ENCODE peak calls at places on chromosomes 11 and 22, in four cellular contexts. V is IMR-90, C is HepG2, I is H1. B is an unnamed sample.

GRCh38 chr11:62458212-62459002 is 39.6 kb downstream of the SCGB1A1 start:
- DNase-seq in V (peak), C (peak), I (no peak), B (no peak)

GRCh38 chr11:86719781-86720463 is 47.5 kb upstream of the ME3 start:
- DNase-seq in V (peak), C (no peak), I (no peak), B (no peak)

GRCh38 chr22:28179392-28179791 is 260.3 kb upstream of the PITPNB start:
- DNase-seq in V (no peak), C (no peak), I (no peak), B (no peak)

GRCh38 chr22:49815641-49816071 is 12.0 kb downstream of the BRD1 start:
- DNase-seq in V (peak), C (no peak), I (no peak), B (no peak)

GRCh38 chr22:49633010-49633324 is 194.7 kb downstream of the BRD1 start:
- DNase-seq in V (no peak), C (no peak), I (no peak), B (peak)

GRCh38 chr22:45163417-45164216 is at the start of gene NUP50:
- DNase-seq in V (peak), C (peak), I (peak), B (peak)

GRCh38 chr22:32411388-32411787 is 659 bp downstream of the RTCB start:
- DNase-seq in V (peak), C (peak), I (no peak), B (peak)

GRCh38 chr11:62514151-62514550 is 32.5 kb downstream of the AHNAK start:
- DNase-seq in V (no peak), C (no peak), I (no peak), B (no peak)

GRCh38 chr22:22508274-22509176 is at the start of gene ZNF280B:
- DNase-seq in V (peak), C (peak), I (peak), B (peak)

GRCh38 chr22:40654522-40655167 is 18.1 kb upstream of the MRTFA start:
- DNase-seq in V (peak), C (no peak), I (no peak), B (peak)

GRCh38 chr22:26453812-26454500 is 24.9 kb downstream of the ASPHD2 start:
- DNase-seq in V (no peak), C (no peak), I (no peak), B (no peak)

GRCh38 chr11:44999068-44999467 is 48.4 kb upstream of the TP53I11 start:
- DNase-seq in V (no peak), C (no peak), I (no peak), B (no peak)

GRCh38 chr11:20016526-20016925 is 143.7 kb downstream of the DBX1 start:
- DNase-seq in V (no peak), C (no peak), I (no peak), B (no peak)

GRCh38 chr22:49370841-49371301 is 456.8 kb downstream of the BRD1 start:
- DNase-seq in V (no peak), C (no peak), I (no peak), B (no peak)

GRCh38 chr22:49847751-49848689 is 5.6 kb upstream of the ZBED4 start:
- DNase-seq in V (no peak), C (no peak), I (no peak), B (peak)

GRCh38 chr11:38246451-38246850 is 1648.4 kb upstream of the RAG2 start:
- DNase-seq in V (no peak), C (no peak), I (no peak), B (no peak)

GRCh38 chr11:47946682-47947575 is 33.4 kb upstream of the PTPRJ start:
- DNase-seq in V (peak), C (no peak), I (no peak), B (no peak)

GRCh38 chr22:26945565-26945964 is 288.2 kb downstream of the MIAT start:
- DNase-seq in V (no peak), C (no peak), I (no peak), B (no peak)

GRCh38 chr22:44098021-44098739 is 74.1 kb downstream of the PARVB start:
- DNase-seq in V (no peak), C (no peak), I (no peak), B (no peak)

GRCh38 chr11:119749006-119749565 is 20.1 kb upstream of the NECTIN1 start:
- DNase-seq in V (no peak), C (no peak), I (no peak), B (no peak)

GRCh38 chr11:69198891-69199582 is 43.3 kb downstream of the SMIM38 start:
- DNase-seq in V (no peak), C (no peak), I (no peak), B (no peak)

GRCh38 chr22:17774206-17774927 is at the start of gene BID:
- DNase-seq in V (peak), C (no peak), I (no peak), B (peak)

GRCh38 chr11:122108192-122108799 is 7.7 kb downstream of the BLID start:
- DNase-seq in V (peak), C (peak), I (no peak), B (no peak)

GRCh38 chr11:76694664-76695063 is 24.1 kb upstream of the LRRC32 start:
- DNase-seq in V (peak), C (no peak), I (no peak), B (no peak)

GRCh38 chr22:43553451-43554258 is 141.8 kb downstream of the MPPED1 start:
- DNase-seq in V (no peak), C (no peak), I (no peak), B (no peak)

GRCh38 chr11:120346233-120346632 is 10.0 kb downstream of the ARHGEF12 start:
- DNase-seq in V (no peak), C (no peak), I (no peak), B (no peak)

GRCh38 chr11:19810852-19811251 is 98.2 kb downstream of the NAV2 start:
- DNase-seq in V (no peak), C (no peak), I (no peak), B (no peak)

GRCh38 chr11:14055936-14056335 is 93.4 kb downstream of the SPON1 start:
- DNase-seq in V (no peak), C (no peak), I (no peak), B (no peak)

GRCh38 chr11:39651857-39652461 is 1807.5 kb downstream of the LRRC4C start:
- DNase-seq in V (no peak), C (no peak), I (no peak), B (no peak)

GRCh38 chr11:122871302-122871701 is 11.3 kb upstream of the JHY start:
- DNase-seq in V (no peak), C (no peak), I (no peak), B (peak)

GRCh38 chr11:27611946-27612455 is 88.3 kb downstream of the BDNF start:
- DNase-seq in V (peak), C (no peak), I (no peak), B (no peak)

GRCh38 chr22:36220457-36220921 is 18.8 kb downstream of the APOL2 start:
- DNase-seq in V (peak), C (no peak), I (no peak), B (no peak)

GRCh38 chr11:96337541-96338530 is 5.2 kb downstream of the MAML2 start:
- DNase-seq in V (peak), C (no peak), I (no peak), B (no peak)

GRCh38 chr11:15845261-15845660 is 511.1 kb downstream of the SOX6 start:
- DNase-seq in V (no peak), C (no peak), I (no peak), B (no peak)

GRCh38 chr11:130008326-130008725 is 5.7 kb upstream of the PRDM10 start:
- DNase-seq in V (no peak), C (no peak), I (no peak), B (no peak)

GRCh38 chr11:8219257-8220021 is 44.2 kb downstream of the LMO1 start:
- DNase-seq in V (peak), C (peak), I (no peak), B (peak)

DNA sequence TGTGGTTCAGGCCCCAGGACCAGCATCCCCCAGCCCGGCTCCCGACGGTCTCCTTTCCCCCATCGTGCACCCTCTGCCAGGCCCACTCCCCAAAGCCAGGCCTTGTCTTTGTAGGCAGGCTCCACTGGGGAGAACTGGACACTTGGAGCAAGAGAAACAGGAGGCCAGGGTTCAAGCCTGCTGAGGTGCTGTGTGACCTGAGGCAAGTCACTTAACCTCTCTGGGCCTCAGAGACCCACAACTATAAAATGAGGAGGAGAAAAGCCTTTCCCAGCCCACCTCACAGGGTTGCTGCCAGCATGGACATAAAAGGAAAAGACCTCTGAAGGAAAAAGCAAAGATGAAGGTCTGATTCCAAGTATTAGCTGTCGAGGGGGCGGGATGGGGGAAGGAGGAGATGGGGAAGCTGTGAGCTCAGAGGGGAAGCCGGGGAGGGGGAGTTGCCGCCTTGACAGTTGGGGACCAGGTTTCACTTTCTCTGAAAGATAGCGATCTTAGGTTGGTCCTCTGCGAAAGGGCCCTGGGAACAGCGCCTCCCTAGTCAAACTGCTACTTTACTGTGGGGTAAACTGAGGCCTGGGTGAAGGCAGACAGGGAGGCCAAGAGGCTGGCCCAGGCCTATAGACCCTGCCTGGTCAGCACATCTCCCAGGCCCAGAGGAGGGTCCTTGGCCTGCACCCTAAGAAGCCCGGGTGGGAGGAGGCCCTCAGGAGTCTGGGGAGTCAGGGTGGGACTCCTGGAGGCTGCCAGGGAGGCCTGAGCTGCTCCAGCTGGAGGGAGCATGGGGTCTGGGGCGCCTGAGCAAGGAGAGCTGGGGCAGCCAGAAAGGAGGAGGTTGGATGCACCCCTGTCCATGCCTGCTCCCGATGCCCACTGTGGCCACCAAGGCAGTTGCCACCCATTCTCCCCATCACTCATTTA is 991 bp upstream of the OSM start:
- DNase-seq in V (no peak), C (no peak), I (no peak), B (no peak)
- TF ChIP-seq RAD21 in V (no peak), C (no peak), I (no peak), B (no peak)

DNA sequence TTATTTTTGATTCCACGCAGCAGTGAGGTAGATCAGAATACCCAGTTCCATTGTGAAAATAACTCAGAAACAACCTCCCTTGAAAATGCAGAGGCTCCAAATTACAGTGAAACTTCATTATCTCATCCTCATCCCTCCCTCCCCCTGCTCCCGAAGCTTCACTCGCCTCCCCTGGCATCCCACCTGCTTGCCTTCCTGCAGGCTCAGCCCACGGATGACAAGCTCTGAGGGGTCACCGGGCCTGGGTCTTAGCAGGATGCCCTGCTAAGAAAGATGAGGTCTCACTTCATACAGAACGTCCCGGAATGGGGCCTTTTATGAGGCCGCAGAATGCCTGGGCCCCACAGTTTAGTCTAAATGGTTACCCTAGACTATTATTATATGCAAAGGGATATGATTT is 20.2 kb downstream of the FXYD6 start:
- DNase-seq in V (no peak), C (no peak), I (no peak), B (no peak)
- TF ChIP-seq RAD21 in V (no peak), C (no peak), I (no peak), B (no peak)

DNA sequence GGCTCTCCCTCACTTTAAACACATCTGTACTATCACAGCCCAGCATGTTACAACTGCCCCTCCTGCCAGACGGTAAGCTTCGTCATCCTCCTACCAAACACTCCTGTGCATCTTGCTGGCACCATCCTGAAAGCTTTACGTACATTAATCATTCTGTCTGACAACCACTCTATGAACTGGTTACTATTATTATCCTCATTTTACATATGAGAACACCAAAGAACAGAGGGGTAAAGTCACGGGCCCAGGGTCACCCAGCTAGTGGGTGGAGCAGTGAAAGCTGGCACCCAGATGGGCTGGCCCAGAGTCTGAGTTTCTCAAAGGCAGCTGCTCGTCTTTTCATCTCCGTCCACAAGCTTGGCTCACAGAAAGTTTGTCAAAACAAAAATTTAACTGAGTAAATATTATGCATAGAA is 9.6 kb downstream of the PLA2G6 start:
- DNase-seq in V (peak), C (no peak), I (no peak), B (no peak)
- TF ChIP-seq RAD21 in V (no peak), C (no peak), I (no peak), B (no peak)

GRCh38 chr11:67304511-67305113 is 1.3 kb downstream of the SSH3 start:
- DNase-seq in V (no peak), C (no peak), I (no peak), B (peak)

GRCh38 chr11:67302571-67303131 is 679 bp upstream of the SSH3 start:
- DNase-seq in V (peak), C (no peak), I (no peak), B (no peak)

GRCh38 chr11:67303989-67304411 is 670 bp downstream of the SSH3 start:
- DNase-seq in V (no peak), C (no peak), I (no peak), B (peak)

GRCh38 chr11:67301951-67302516 is 1.3 kb upstream of the SSH3 start:
- DNase-seq in V (peak), C (no peak), I (no peak), B (no peak)

DNA sequence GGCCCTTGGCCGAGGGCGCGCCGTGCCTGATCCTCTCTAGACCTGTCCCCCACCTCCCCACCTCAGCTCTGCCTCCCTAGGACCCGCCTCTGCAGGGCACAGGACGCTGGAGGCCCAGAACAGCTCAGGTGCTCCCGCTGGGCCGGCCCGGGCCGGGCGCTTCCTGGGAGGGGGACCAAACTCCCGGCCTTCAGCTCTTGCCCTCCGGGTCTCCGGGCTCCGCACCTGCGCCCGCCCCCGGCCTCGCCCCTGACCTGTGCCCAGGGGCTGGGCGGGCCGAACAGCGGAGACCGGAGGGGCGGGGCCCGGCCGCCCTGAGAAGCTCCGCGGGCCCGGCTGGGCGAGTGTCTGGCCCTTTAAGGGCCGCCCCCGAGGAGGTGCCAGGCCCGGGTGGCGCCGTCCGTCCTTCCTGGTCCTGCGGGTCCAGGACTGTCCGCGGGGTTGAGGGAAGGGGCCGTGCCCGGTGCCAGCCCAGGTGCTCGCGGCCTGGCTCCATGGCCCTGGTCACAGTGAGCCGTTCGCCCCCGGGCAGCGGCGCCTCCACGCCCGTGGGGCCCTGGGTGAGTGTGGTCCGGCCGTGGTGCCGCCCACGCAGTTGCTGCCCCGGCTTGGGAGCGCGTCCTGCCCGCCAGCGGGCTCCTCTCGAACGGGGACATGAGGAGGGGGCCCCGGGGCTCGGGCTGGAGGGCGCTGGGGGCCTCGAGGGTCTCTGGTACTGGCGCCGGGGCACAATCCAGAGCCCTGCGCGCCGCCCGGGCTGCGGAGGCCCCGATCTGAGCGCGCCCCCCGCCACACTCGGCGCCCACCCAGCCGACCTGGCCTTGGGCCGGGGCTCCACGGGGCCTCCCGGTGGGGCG is at the start of gene SSH3:
- DNase-seq in V (peak), C (peak), I (peak), B (peak)
- TF ChIP-seq RAD21 in V (no peak), C (no peak), I (no peak), B (no peak)

GRCh38 chr11:64181506-64182411 is 4.2 kb upstream of the STIP1 start:
- DNase-seq in V (peak), C (peak), I (peak), B (peak)
- TF ChIP-seq RAD21 in V (no peak), C (no peak), I (no peak), B (peak)

GRCh38 chr11:118530180-118530682 is 761 bp upstream of the TMEM25 start:
- DNase-seq in V (peak), C (no peak), I (no peak), B (no peak)
- TF ChIP-seq RAD21 in V (no peak), C (no peak), I (no peak), B (no peak)

GRCh38 chr22:48241658-48242057 is 1479.2 kb downstream of the TBC1D22A start:
- DNase-seq in V (no peak), C (no peak), I (no peak), B (no peak)

GRCh38 chr22:48238966-48239365 is 1476.5 kb downstream of the TBC1D22A start:
- DNase-seq in V (no peak), C (no peak), I (no peak), B (no peak)

GRCh38 chr22:48239461-48240164 is 1477.2 kb downstream of the TBC1D22A start:
- DNase-seq in V (no peak), C (no peak), I (no peak), B (no peak)

GRCh38 chr22:48240935-48241230 is 1478.4 kb downstream of the TBC1D22A start:
- DNase-seq in V (no peak), C (no peak), I (no peak), B (no peak)

DNA sequence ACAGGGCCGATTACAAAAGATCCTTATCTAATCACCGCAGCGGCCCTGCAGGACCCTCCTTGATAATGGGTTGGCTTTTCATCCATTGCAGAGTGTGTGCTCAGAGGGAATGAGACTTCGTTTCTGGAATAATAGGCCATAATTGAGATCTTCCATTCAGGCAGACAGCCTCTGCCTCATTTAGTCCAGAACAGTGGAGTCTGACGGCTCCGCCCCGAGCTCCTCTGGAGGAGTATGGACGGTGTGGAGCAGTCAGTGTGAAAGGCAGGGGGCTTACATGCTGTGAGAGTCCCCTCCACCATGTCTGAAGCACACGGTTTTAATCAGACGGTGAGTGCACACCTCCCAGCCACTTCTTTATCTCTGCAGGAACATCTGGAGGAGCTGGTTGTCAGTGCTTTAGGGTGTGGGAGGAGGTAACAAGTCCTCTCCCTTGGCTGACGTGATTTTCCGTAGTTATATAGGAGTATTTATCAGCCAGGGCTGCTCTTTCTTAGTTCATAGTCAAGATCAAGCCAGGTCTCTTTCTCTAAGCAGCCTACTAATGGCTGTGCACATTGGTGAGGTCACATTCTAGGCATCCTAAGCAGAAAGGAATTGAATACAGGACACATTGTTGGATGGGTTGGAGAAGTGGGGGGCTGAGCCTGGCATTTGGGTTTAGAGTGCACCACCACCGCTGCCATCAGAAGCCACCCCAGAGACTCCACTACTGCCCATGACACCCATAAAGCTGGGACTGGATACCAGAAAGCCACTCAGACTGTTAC is 1477.9 kb downstream of the TBC1D22A start:
- DNase-seq in V (no peak), C (no peak), I (no peak), B (no peak)
- TF ChIP-seq RAD21 in V (no peak), C (no peak), I (no peak), B (no peak)

B was measured in SK-N-SH.